ENCODE peak calls at places on chromosomes 3 and 15, in four cellular contexts. One of them, this sample, is unnamed.

GRCh38 chr3:52240059-52240885 is 1.3 kb upstream of the TWF2 start:
- DNase-seq in kidney tubule cell: peak
- DNase-seq in activated effector memory CD4-positive, alpha-beta T cell treated with anti-CD3 and anti-CD28 coated beads, Interleukin-2, amount 50 U/mL, for 16 hours: peak
- DNase-seq in Karpas-422: no peak
- DNase-seq in this sample: peak

GRCh38 chr15:100897201-100897872 is 17.7 kb downstream of the ALDH1A3 start:
- DNase-seq in activated effector memory CD4-positive, alpha-beta T cell treated with anti-CD3 and anti-CD28 coated beads, Interleukin-2, amount 50 U/mL, for 16 hours: no peak
- DNase-seq in kidney tubule cell: no peak
- DNase-seq in Karpas-422: no peak
- DNase-seq in this sample: no peak

GRCh38 chr3:170809975-170810357 is 60.0 kb downstream of the RPL22L1 start:
- DNase-seq in Karpas-422: no peak
- DNase-seq in activated effector memory CD4-positive, alpha-beta T cell treated with anti-CD3 and anti-CD28 coated beads, Interleukin-2, amount 50 U/mL, for 16 hours: no peak
- DNase-seq in kidney tubule cell: peak
- DNase-seq in this sample: no peak

GRCh38 chr3:117562000-117562399 is 852.4 kb downstream of the TUSC7 start:
- DNase-seq in Karpas-422: no peak
- DNase-seq in activated effector memory CD4-positive, alpha-beta T cell treated with anti-CD3 and anti-CD28 coated beads, Interleukin-2, amount 50 U/mL, for 16 hours: no peak
- DNase-seq in kidney tubule cell: no peak
- DNase-seq in this sample: no peak

GRCh38 chr3:36303286-36303685 is 77.0 kb upstream of the STAC start:
- DNase-seq in activated effector memory CD4-positive, alpha-beta T cell treated with anti-CD3 and anti-CD28 coated beads, Interleukin-2, amount 50 U/mL, for 16 hours: no peak
- DNase-seq in kidney tubule cell: peak
- DNase-seq in Karpas-422: no peak
- DNase-seq in this sample: no peak

GRCh38 chr3:13644341-13645082 is 95.6 kb downstream of the FBLN2 start:
- DNase-seq in kidney tubule cell: peak
- DNase-seq in activated effector memory CD4-positive, alpha-beta T cell treated with anti-CD3 and anti-CD28 coated beads, Interleukin-2, amount 50 U/mL, for 16 hours: no peak
- DNase-seq in Karpas-422: no peak
- DNase-seq in this sample: no peak

GRCh38 chr3:28080716-28081115 is 160.7 kb upstream of the CMC1 start:
- DNase-seq in Karpas-422: no peak
- DNase-seq in activated effector memory CD4-positive, alpha-beta T cell treated with anti-CD3 and anti-CD28 coated beads, Interleukin-2, amount 50 U/mL, for 16 hours: no peak
- DNase-seq in kidney tubule cell: no peak
- DNase-seq in this sample: no peak

GRCh38 chr3:193875601-193876321 is 260.2 kb upstream of the HES1 start:
- DNase-seq in activated effector memory CD4-positive, alpha-beta T cell treated with anti-CD3 and anti-CD28 coated beads, Interleukin-2, amount 50 U/mL, for 16 hours: no peak
- DNase-seq in Karpas-422: no peak
- DNase-seq in kidney tubule cell: no peak
- DNase-seq in this sample: no peak

GRCh38 chr15:99708563-99708962 is 24.7 kb downstream of the LYSMD4 start:
- DNase-seq in activated effector memory CD4-positive, alpha-beta T cell treated with anti-CD3 and anti-CD28 coated beads, Interleukin-2, amount 50 U/mL, for 16 hours: no peak
- DNase-seq in kidney tubule cell: peak
- DNase-seq in Karpas-422: no peak
- DNase-seq in this sample: no peak

GRCh38 chr15:50814634-50815033 is 49.1 kb upstream of the SPPL2A start:
- DNase-seq in activated effector memory CD4-positive, alpha-beta T cell treated with anti-CD3 and anti-CD28 coated beads, Interleukin-2, amount 50 U/mL, for 16 hours: no peak
- DNase-seq in kidney tubule cell: no peak
- DNase-seq in Karpas-422: no peak
- DNase-seq in this sample: no peak

This sample was measured in dorsolateral prefrontal cortex.